ENCODE peak calls at places on chromosomes 12 and 14, in ten cellular contexts. One of them, this sample, is unnamed.

GRCh38 chr12:45290218-45290609 is 74.3 kb downstream of the ANO6 start:
- DNase-seq in right lobe of liver: no peak
- DNase-seq in NCI-H524: no peak
- DNase-seq in globus pallidus: no peak
- DNase-seq in ELR: peak
- DNase-seq in KBM-7: no peak
- DNase-seq in A549: peak
- DNase-seq in stimulated activated CD8-positive, alpha-beta memory T cell treated with anti-CD3 and anti-CD28 coated beads, Interleukin-2, amount 100 ng/mL, for 1 hour: no peak
- DNase-seq in mucosa of gallbladder: no peak
- DNase-seq in natural killer cell: no peak
- DNase-seq in this sample: no peak

GRCh38 chr12:110039085-110039807 is 9.1 kb downstream of the C12orf76 start:
- DNase-seq in mucosa of gallbladder: peak
- DNase-seq in NCI-H524: no peak
- DNase-seq in KBM-7: peak
- DNase-seq in globus pallidus: no peak
- DNase-seq in natural killer cell: no peak
- DNase-seq in A549: peak
- DNase-seq in stimulated activated CD8-positive, alpha-beta memory T cell treated with anti-CD3 and anti-CD28 coated beads, Interleukin-2, amount 100 ng/mL, for 1 hour: no peak
- DNase-seq in right lobe of liver: no peak
- DNase-seq in ELR: peak
- DNase-seq in this sample: no peak

GRCh38 chr12:69501154-69501895 is 31.1 kb downstream of the FRS2 start:
- DNase-seq in mucosa of gallbladder: no peak
- DNase-seq in stimulated activated CD8-positive, alpha-beta memory T cell treated with anti-CD3 and anti-CD28 coated beads, Interleukin-2, amount 100 ng/mL, for 1 hour: no peak
- DNase-seq in globus pallidus: no peak
- DNase-seq in A549: no peak
- DNase-seq in right lobe of liver: no peak
- DNase-seq in KBM-7: no peak
- DNase-seq in NCI-H524: no peak
- DNase-seq in natural killer cell: no peak
- DNase-seq in ELR: peak
- DNase-seq in this sample: no peak

GRCh38 chr14:55136868-55137785 is 8.1 kb downstream of the LGALS3 start:
- DNase-seq in NCI-H524: no peak
- DNase-seq in mucosa of gallbladder: peak
- DNase-seq in natural killer cell: no peak
- DNase-seq in right lobe of liver: no peak
- DNase-seq in ELR: no peak
- DNase-seq in KBM-7: no peak
- DNase-seq in globus pallidus: peak
- DNase-seq in stimulated activated CD8-positive, alpha-beta memory T cell treated with anti-CD3 and anti-CD28 coated beads, Interleukin-2, amount 100 ng/mL, for 1 hour: no peak
- DNase-seq in A549: no peak
- DNase-seq in this sample: peak

GRCh38 chr12:104459556-104459909 is 2.8 kb downstream of the CHST11 start:
- DNase-seq in natural killer cell: no peak
- DNase-seq in globus pallidus: no peak
- DNase-seq in KBM-7: no peak
- DNase-seq in A549: no peak
- DNase-seq in NCI-H524: no peak
- DNase-seq in ELR: no peak
- DNase-seq in mucosa of gallbladder: no peak
- DNase-seq in right lobe of liver: no peak
- DNase-seq in stimulated activated CD8-positive, alpha-beta memory T cell treated with anti-CD3 and anti-CD28 coated beads, Interleukin-2, amount 100 ng/mL, for 1 hour: no peak
- DNase-seq in this sample: no peak

GRCh38 chr14:90740946-90741681 is 75.1 kb downstream of the TTC7B start:
- DNase-seq in stimulated activated CD8-positive, alpha-beta memory T cell treated with anti-CD3 and anti-CD28 coated beads, Interleukin-2, amount 100 ng/mL, for 1 hour: no peak
- DNase-seq in natural killer cell: no peak
- DNase-seq in right lobe of liver: peak
- DNase-seq in globus pallidus: no peak
- DNase-seq in ELR: no peak
- DNase-seq in NCI-H524: no peak
- DNase-seq in KBM-7: no peak
- DNase-seq in mucosa of gallbladder: no peak
- DNase-seq in A549: no peak
- DNase-seq in this sample: no peak

GRCh38 chr12:106709068-106709511 is 65.4 kb upstream of the RIC8B start:
- DNase-seq in KBM-7: no peak
- DNase-seq in right lobe of liver: no peak
- DNase-seq in mucosa of gallbladder: no peak
- DNase-seq in NCI-H524: no peak
- DNase-seq in natural killer cell: no peak
- DNase-seq in ELR: no peak
- DNase-seq in stimulated activated CD8-positive, alpha-beta memory T cell treated with anti-CD3 and anti-CD28 coated beads, Interleukin-2, amount 100 ng/mL, for 1 hour: no peak
- DNase-seq in A549: no peak
- DNase-seq in globus pallidus: no peak
- DNase-seq in this sample: no peak

GRCh38 chr14:75453817-75454434 is 26.1 kb downstream of the JDP2 start:
- DNase-seq in right lobe of liver: no peak
- DNase-seq in stimulated activated CD8-positive, alpha-beta memory T cell treated with anti-CD3 and anti-CD28 coated beads, Interleukin-2, amount 100 ng/mL, for 1 hour: no peak
- DNase-seq in ELR: no peak
- DNase-seq in KBM-7: no peak
- DNase-seq in globus pallidus: no peak
- DNase-seq in natural killer cell: no peak
- DNase-seq in A549: no peak
- DNase-seq in NCI-H524: no peak
- DNase-seq in mucosa of gallbladder: no peak
- DNase-seq in this sample: no peak

GRCh38 chr14:35140718-35141581 is 18.6 kb downstream of the PRORP start:
- DNase-seq in natural killer cell: no peak
- DNase-seq in mucosa of gallbladder: no peak
- DNase-seq in globus pallidus: no peak
- DNase-seq in KBM-7: peak
- DNase-seq in stimulated activated CD8-positive, alpha-beta memory T cell treated with anti-CD3 and anti-CD28 coated beads, Interleukin-2, amount 100 ng/mL, for 1 hour: no peak
- DNase-seq in NCI-H524: no peak
- DNase-seq in right lobe of liver: no peak
- DNase-seq in A549: no peak
- DNase-seq in ELR: peak
- DNase-seq in this sample: no peak

GRCh38 chr12:64057706-64058105 is 164.4 kb downstream of the KICS2 start:
- DNase-seq in mucosa of gallbladder: no peak
- DNase-seq in right lobe of liver: no peak
- DNase-seq in NCI-H524: no peak
- DNase-seq in A549: no peak
- DNase-seq in natural killer cell: no peak
- DNase-seq in KBM-7: no peak
- DNase-seq in stimulated activated CD8-positive, alpha-beta memory T cell treated with anti-CD3 and anti-CD28 coated beads, Interleukin-2, amount 100 ng/mL, for 1 hour: no peak
- DNase-seq in globus pallidus: peak
- DNase-seq in ELR: no peak
- DNase-seq in this sample: no peak

GRCh38 chr12:14239350-14239934 is 126.0 kb upstream of the ATF7IP start:
- DNase-seq in right lobe of liver: peak
- DNase-seq in globus pallidus: no peak
- DNase-seq in mucosa of gallbladder: peak
- DNase-seq in NCI-H524: no peak
- DNase-seq in A549: peak
- DNase-seq in natural killer cell: peak
- DNase-seq in stimulated activated CD8-positive, alpha-beta memory T cell treated with anti-CD3 and anti-CD28 coated beads, Interleukin-2, amount 100 ng/mL, for 1 hour: no peak
- DNase-seq in KBM-7: peak
- DNase-seq in ELR: peak
- DNase-seq in this sample: no peak

GRCh38 chr14:22978873-22979671 is 3.3 kb downstream of the AJUBA start:
- DNase-seq in right lobe of liver: no peak
- DNase-seq in KBM-7: no peak
- DNase-seq in stimulated activated CD8-positive, alpha-beta memory T cell treated with anti-CD3 and anti-CD28 coated beads, Interleukin-2, amount 100 ng/mL, for 1 hour: no peak
- DNase-seq in natural killer cell: no peak
- DNase-seq in A549: no peak
- DNase-seq in NCI-H524: no peak
- DNase-seq in globus pallidus: no peak
- DNase-seq in ELR: peak
- DNase-seq in mucosa of gallbladder: no peak
- DNase-seq in this sample: no peak

GRCh38 chr14:67764496-67764895 is 51.9 kb downstream of the ZFYVE26 start:
- DNase-seq in globus pallidus: no peak
- DNase-seq in right lobe of liver: no peak
- DNase-seq in stimulated activated CD8-positive, alpha-beta memory T cell treated with anti-CD3 and anti-CD28 coated beads, Interleukin-2, amount 100 ng/mL, for 1 hour: no peak
- DNase-seq in ELR: no peak
- DNase-seq in mucosa of gallbladder: no peak
- DNase-seq in KBM-7: no peak
- DNase-seq in A549: peak
- DNase-seq in natural killer cell: no peak
- DNase-seq in NCI-H524: no peak
- DNase-seq in this sample: no peak

GRCh38 chr12:93944196-93944595 is 204.2 kb upstream of the PLXNC1 start:
- DNase-seq in globus pallidus: no peak
- DNase-seq in right lobe of liver: no peak
- DNase-seq in NCI-H524: no peak
- DNase-seq in mucosa of gallbladder: no peak
- DNase-seq in natural killer cell: no peak
- DNase-seq in A549: no peak
- DNase-seq in KBM-7: no peak
- DNase-seq in ELR: no peak
- DNase-seq in stimulated activated CD8-positive, alpha-beta memory T cell treated with anti-CD3 and anti-CD28 coated beads, Interleukin-2, amount 100 ng/mL, for 1 hour: no peak
- DNase-seq in this sample: no peak

GRCh38 chr12:57134949-57135348 is 6.7 kb downstream of the LRP1 start:
- DNase-seq in A549: no peak
- DNase-seq in globus pallidus: no peak
- DNase-seq in right lobe of liver: no peak
- DNase-seq in NCI-H524: no peak
- DNase-seq in ELR: no peak
- DNase-seq in mucosa of gallbladder: no peak
- DNase-seq in stimulated activated CD8-positive, alpha-beta memory T cell treated with anti-CD3 and anti-CD28 coated beads, Interleukin-2, amount 100 ng/mL, for 1 hour: no peak
- DNase-seq in KBM-7: no peak
- DNase-seq in natural killer cell: no peak
- DNase-seq in this sample: peak

GRCh38 chr14:98752660-98753059 is 519.3 kb downstream of the BCL11B start:
- DNase-seq in A549: no peak
- DNase-seq in ELR: no peak
- DNase-seq in globus pallidus: no peak
- DNase-seq in NCI-H524: no peak
- DNase-seq in natural killer cell: no peak
- DNase-seq in stimulated activated CD8-positive, alpha-beta memory T cell treated with anti-CD3 and anti-CD28 coated beads, Interleukin-2, amount 100 ng/mL, for 1 hour: no peak
- DNase-seq in mucosa of gallbladder: no peak
- DNase-seq in KBM-7: no peak
- DNase-seq in right lobe of liver: no peak
- DNase-seq in this sample: no peak

GRCh38 chr12:77841467-77842054 is 10.9 kb downstream of the NAV3 start:
- DNase-seq in globus pallidus: no peak
- DNase-seq in NCI-H524: no peak
- DNase-seq in ELR: no peak
- DNase-seq in right lobe of liver: no peak
- DNase-seq in KBM-7: no peak
- DNase-seq in A549: no peak
- DNase-seq in natural killer cell: no peak
- DNase-seq in stimulated activated CD8-positive, alpha-beta memory T cell treated with anti-CD3 and anti-CD28 coated beads, Interleukin-2, amount 100 ng/mL, for 1 hour: no peak
- DNase-seq in mucosa of gallbladder: no peak
- DNase-seq in this sample: peak

GRCh38 chr14:104586832-104587620 is 7.5 kb downstream of the C14orf180 start:
- DNase-seq in right lobe of liver: no peak
- DNase-seq in mucosa of gallbladder: no peak
- DNase-seq in NCI-H524: no peak
- DNase-seq in stimulated activated CD8-positive, alpha-beta memory T cell treated with anti-CD3 and anti-CD28 coated beads, Interleukin-2, amount 100 ng/mL, for 1 hour: no peak
- DNase-seq in natural killer cell: no peak
- DNase-seq in globus pallidus: peak
- DNase-seq in KBM-7: no peak
- DNase-seq in A549: no peak
- DNase-seq in ELR: no peak
- DNase-seq in this sample: peak

GRCh38 chr12:66273147-66273546 is 29.1 kb upstream of the HELB start:
- DNase-seq in ELR: no peak
- DNase-seq in globus pallidus: no peak
- DNase-seq in mucosa of gallbladder: no peak
- DNase-seq in stimulated activated CD8-positive, alpha-beta memory T cell treated with anti-CD3 and anti-CD28 coated beads, Interleukin-2, amount 100 ng/mL, for 1 hour: no peak
- DNase-seq in A549: no peak
- DNase-seq in KBM-7: no peak
- DNase-seq in right lobe of liver: no peak
- DNase-seq in natural killer cell: no peak
- DNase-seq in NCI-H524: no peak
- DNase-seq in this sample: no peak

GRCh38 chr12:17326649-17327048 is 720.7 kb upstream of the LMO3 start:
- DNase-seq in KBM-7: no peak
- DNase-seq in ELR: no peak
- DNase-seq in globus pallidus: no peak
- DNase-seq in A549: no peak
- DNase-seq in NCI-H524: no peak
- DNase-seq in stimulated activated CD8-positive, alpha-beta memory T cell treated with anti-CD3 and anti-CD28 coated beads, Interleukin-2, amount 100 ng/mL, for 1 hour: no peak
- DNase-seq in natural killer cell: no peak
- DNase-seq in right lobe of liver: no peak
- DNase-seq in mucosa of gallbladder: peak
- DNase-seq in this sample: no peak

GRCh38 chr12:113366827-113367226 is 8.4 kb downstream of the PLBD2 start:
- DNase-seq in ELR: no peak
- DNase-seq in natural killer cell: no peak
- DNase-seq in KBM-7: no peak
- DNase-seq in globus pallidus: no peak
- DNase-seq in mucosa of gallbladder: no peak
- DNase-seq in stimulated activated CD8-positive, alpha-beta memory T cell treated with anti-CD3 and anti-CD28 coated beads, Interleukin-2, amount 100 ng/mL, for 1 hour: no peak
- DNase-seq in right lobe of liver: no peak
- DNase-seq in A549: no peak
- DNase-seq in NCI-H524: no peak
- DNase-seq in this sample: no peak

GRCh38 chr14:93073833-93074769 is 41.6 kb downstream of the ITPK1 start:
- DNase-seq in NCI-H524: no peak
- DNase-seq in right lobe of liver: no peak
- DNase-seq in KBM-7: peak
- DNase-seq in natural killer cell: peak
- DNase-seq in ELR: peak
- DNase-seq in mucosa of gallbladder: peak
- DNase-seq in globus pallidus: peak
- DNase-seq in A549: no peak
- DNase-seq in stimulated activated CD8-positive, alpha-beta memory T cell treated with anti-CD3 and anti-CD28 coated beads, Interleukin-2, amount 100 ng/mL, for 1 hour: no peak
- DNase-seq in this sample: peak

GRCh38 chr14:78902010-78902623 is 731.9 kb downstream of the NRXN3 start:
- DNase-seq in stimulated activated CD8-positive, alpha-beta memory T cell treated with anti-CD3 and anti-CD28 coated beads, Interleukin-2, amount 100 ng/mL, for 1 hour: no peak
- DNase-seq in NCI-H524: peak
- DNase-seq in right lobe of liver: no peak
- DNase-seq in KBM-7: peak
- DNase-seq in natural killer cell: no peak
- DNase-seq in ELR: peak
- DNase-seq in globus pallidus: peak
- DNase-seq in mucosa of gallbladder: peak
- DNase-seq in A549: peak
- DNase-seq in this sample: no peak

GRCh38 chr12:55700255-55701018 is 7.3 kb downstream of the ITGA7 start:
- DNase-seq in natural killer cell: no peak
- DNase-seq in globus pallidus: no peak
- DNase-seq in mucosa of gallbladder: no peak
- DNase-seq in ELR: peak
- DNase-seq in right lobe of liver: no peak
- DNase-seq in A549: no peak
- DNase-seq in KBM-7: no peak
- DNase-seq in NCI-H524: no peak
- DNase-seq in stimulated activated CD8-positive, alpha-beta memory T cell treated with anti-CD3 and anti-CD28 coated beads, Interleukin-2, amount 100 ng/mL, for 1 hour: no peak
- DNase-seq in this sample: peak

GRCh38 chr14:61695695-61696527 is 598 bp downstream of the HIF1A start:
- DNase-seq in KBM-7: peak
- DNase-seq in ELR: peak
- DNase-seq in NCI-H524: peak
- DNase-seq in globus pallidus: peak
- DNase-seq in stimulated activated CD8-positive, alpha-beta memory T cell treated with anti-CD3 and anti-CD28 coated beads, Interleukin-2, amount 100 ng/mL, for 1 hour: peak
- DNase-seq in A549: peak
- DNase-seq in mucosa of gallbladder: peak
- DNase-seq in right lobe of liver: peak
- DNase-seq in natural killer cell: peak
- DNase-seq in this sample: peak

GRCh38 chr12:58378038-58378437 is 436.7 kb downstream of the ATP23 start:
- DNase-seq in NCI-H524: no peak
- DNase-seq in mucosa of gallbladder: no peak
- DNase-seq in natural killer cell: no peak
- DNase-seq in stimulated activated CD8-positive, alpha-beta memory T cell treated with anti-CD3 and anti-CD28 coated beads, Interleukin-2, amount 100 ng/mL, for 1 hour: no peak
- DNase-seq in ELR: no peak
- DNase-seq in globus pallidus: no peak
- DNase-seq in KBM-7: no peak
- DNase-seq in right lobe of liver: no peak
- DNase-seq in A549: no peak
- DNase-seq in this sample: no peak

GRCh38 chr12:52506858-52507715 is 13.1 kb downstream of the KRT5 start:
- DNase-seq in mucosa of gallbladder: peak
- DNase-seq in natural killer cell: no peak
- DNase-seq in globus pallidus: no peak
- DNase-seq in A549: peak
- DNase-seq in ELR: peak
- DNase-seq in stimulated activated CD8-positive, alpha-beta memory T cell treated with anti-CD3 and anti-CD28 coated beads, Interleukin-2, amount 100 ng/mL, for 1 hour: no peak
- DNase-seq in right lobe of liver: no peak
- DNase-seq in NCI-H524: no peak
- DNase-seq in KBM-7: peak
- DNase-seq in this sample: no peak

GRCh38 chr12:51809193-51809592 is 39.3 kb downstream of the FIGNL2 start:
- DNase-seq in KBM-7: no peak
- DNase-seq in ELR: no peak
- DNase-seq in globus pallidus: no peak
- DNase-seq in right lobe of liver: no peak
- DNase-seq in NCI-H524: no peak
- DNase-seq in natural killer cell: no peak
- DNase-seq in mucosa of gallbladder: no peak
- DNase-seq in stimulated activated CD8-positive, alpha-beta memory T cell treated with anti-CD3 and anti-CD28 coated beads, Interleukin-2, amount 100 ng/mL, for 1 hour: no peak
- DNase-seq in A549: no peak
- DNase-seq in this sample: no peak

This sample was measured in right cardiac atrium.